ENCODE peak calls at places on chromosomes 7 and 10, in five cellular contexts. C is activated CD4-positive, alpha-beta T cell treated with anti-CD3 and anti-CD28 coated beads, Interleukin-2, amount 10 ng/mL, durations not matched to agents 7 days and 5 days; H is stimulated activated CD4-positive, alpha-beta T cell treated with anti-CD3 and anti-CD28 coated beads, Interleukin-1b, Interleukin-23, amount 100 ng/mL, for 1 hour; V is glutamatergic neuron; D is testis. W is an unnamed sample.

GRCh38 chr10:62681211-62681940 is 123.1 kb upstream of the ADO start:
- DNase-seq in C (peak; percentile 64), D (no peak), V (no peak), H (peak; percentile 41), W (no peak)

GRCh38 chr10:122850705-122851640 is 5.3 kb upstream of the CUZD1 start:
- DNase-seq in C (no peak), V (no peak), H (no peak), D (no peak), W (no peak)

GRCh38 chr7:55486991-55487390 is 85.3 kb downstream of the VOPP1 start:
- DNase-seq in D (no peak), H (no peak), C (no peak), V (no peak), W (no peak)

GRCh38 chr10:50538473-50539398 is 85.0 kb downstream of the SGMS1 start:
- DNase-seq in V (no peak), H (no peak), D (peak; percentile 60), C (no peak), W (no peak)

GRCh38 chr10:78613132-78613531 is 455.6 kb upstream of the ZMIZ1 start:
- DNase-seq in H (no peak), C (no peak), V (no peak), D (no peak), W (no peak)

GRCh38 chr10:32153252-32153651 is 97.0 kb upstream of the KIF5B start:
- DNase-seq in D (no peak), V (no peak), H (no peak), C (no peak), W (no peak)

GRCh38 chr10:89207181-89207800 is at the start of gene CH25H:
- DNase-seq in V (peak; percentile 79), D (peak; percentile 87), H (no peak), C (peak; percentile 39), W (peak; percentile 41)

GRCh38 chr7:66669088-66669487 is 40.4 kb downstream of the KCTD7 start:
- DNase-seq in V (no peak), C (no peak), H (no peak), D (peak; percentile 61), W (no peak)

GRCh38 chr7:105796365-105796764 is 80.0 kb downstream of the ATXN7L1 start:
- DNase-seq in V (no peak), H (no peak), D (no peak), C (no peak), W (no peak)

GRCh38 chr10:73110345-73110849 is at the start of gene NUDT13:
- DNase-seq in C (peak; percentile 63), H (peak; percentile 7), D (peak; percentile 89), V (peak; percentile 57), W (peak; percentile 39)

GRCh38 chr10:34682580-34682979 is 132.5 kb downstream of the PARD3 start:
- DNase-seq in D (no peak), V (no peak), C (no peak), H (no peak), W (no peak)

GRCh38 chr10:74955796-74956195 is 129.4 kb downstream of the KAT6B start:
- DNase-seq in V (no peak), H (no peak), C (no peak), D (no peak), W (no peak)

GRCh38 chr7:141483044-141483443 is 68.2 kb upstream of the AGK start:
- DNase-seq in D (no peak), V (no peak), C (no peak), H (no peak), W (no peak)

GRCh38 chr10:50470798-50471582 is 152.8 kb downstream of the SGMS1 start:
- DNase-seq in H (no peak), V (no peak), C (no peak), D (no peak), W (no peak)

GRCh38 chr7:52168085-52168484 is 851.5 kb upstream of the COBL start:
- DNase-seq in V (peak; percentile 31), H (no peak), C (no peak), D (no peak), W (no peak)

GRCh38 chr7:22197376-22197775 is 159.6 kb downstream of the RAPGEF5 start:
- DNase-seq in H (no peak), D (no peak), C (no peak), V (no peak), W (no peak)

GRCh38 chr7:128827248-128827958 is 2.8 kb upstream of the FLNC start:
- DNase-seq in D (no peak), V (peak; percentile 43), C (no peak), H (no peak), W (no peak)

GRCh38 chr7:73899731-73900142 is 38.8 kb downstream of the TMEM270 start:
- DNase-seq in H (no peak), V (no peak), D (no peak), C (no peak), W (peak; percentile 75)

GRCh38 chr10:47159361-47160228 is 140.4 kb upstream of the GDF10 start:
- DNase-seq in H (no peak), C (no peak), D (no peak), V (no peak), W (no peak)

GRCh38 chr7:121994625-121995410 is 121.9 kb downstream of the PTPRZ1 start:
- DNase-seq in H (no peak), C (peak; percentile 55), D (peak; percentile 83), V (peak; percentile 67), W (peak; percentile 69)

GRCh38 chr10:97915761-97916160 is 66.1 kb downstream of the GOLGA7B start:
- DNase-seq in V (no peak), H (no peak), D (peak; percentile 75), C (no peak), W (no peak)

GRCh38 chr10:77037735-77038411 is 599.7 kb downstream of the KCNMA1 start:
- DNase-seq in C (no peak), H (no peak), V (no peak), D (no peak), W (no peak)

GRCh38 chr10:101644002-101644401 is 51.0 kb downstream of the FBXW4 start:
- DNase-seq in V (no peak), C (no peak), D (no peak), H (no peak), W (no peak)

GRCh38 chr7:26013551-26014083 is 138.4 kb upstream of the NFE2L3 start:
- DNase-seq in H (no peak), C (no peak), V (no peak), D (no peak), W (no peak)

GRCh38 chr7:404782-405488 is 114.7 kb downstream of the PDGFA start:
- DNase-seq in C (no peak), V (no peak), D (no peak), H (no peak), W (no peak)

GRCh38 chr7:2488272-2488645 is 12.1 kb upstream of the GRIFIN start:
- DNase-seq in D (no peak), C (no peak), V (peak; percentile 12), H (no peak), W (no peak)

GRCh38 chr7:98836811-98837631 is 32.8 kb downstream of the TMEM130 start:
- DNase-seq in H (no peak), D (peak; percentile 68), V (peak; percentile 82), C (peak; percentile 16), W (peak; percentile 81)

GRCh38 chr7:80829527-80829926 is 89.3 kb downstream of the SEMA3C start:
- DNase-seq in H (no peak), V (no peak), D (no peak), C (no peak), W (no peak)

GRCh38 chr10:79052311-79053080 is 16.3 kb upstream of the ZMIZ1 start:
- DNase-seq in H (no peak), V (peak; percentile 45), D (no peak), C (peak; percentile 53), W (peak; percentile 50)

GRCh38 chr10:44848211-44848610 is 62.9 kb upstream of the TMEM72 start:
- DNase-seq in V (no peak), H (no peak), D (no peak), C (no peak), W (no peak)

GRCh38 chr7:129535896-129536295 is 33.6 kb downstream of the SMKR1 start:
- DNase-seq in V (no peak), C (no peak), H (no peak), D (peak; percentile 57), W (no peak)

W was measured in NCI-H524.